ENCODE peak calls at places on chromosomes 6 and 20, in five cellular contexts. S is NCI-H345; F is NAMALWA; Z is NCI-H2029; R is activated naive CD8-positive, alpha-beta T cell treated with anti-CD3 and anti-CD28 coated beads for 36 hours. B is an unnamed sample.
A peak's percentile ranks its signal among the peaks of the same experiment; 100 is the strongest.

GRCh38 chr6:44102527-44102926 is 24.7 kb downstream of the MRPL14 start:
- DNase-seq in R (no peak), Z (no peak), S (no peak), F (no peak), B (no peak)

GRCh38 chr6:163730496-163731210 is 316.1 kb downstream of the QKI start:
- DNase-seq in R (no peak), Z (no peak), S (no peak), F (no peak), B (no peak)

GRCh38 chr6:137155830-137156229 is 17.6 kb downstream of the IL22RA2 start:
- DNase-seq in R (peak; percentile 22), F (no peak), Z (no peak), S (no peak), B (no peak)

GRCh38 chr20:49906101-49906604 is 9.2 kb downstream of the SPATA2 start:
- DNase-seq in F (no peak), R (no peak), Z (no peak), S (no peak), B (no peak)

GRCh38 chr20:43736588-43737091 is 9.8 kb upstream of the GTSF1L start:
- DNase-seq in Z (peak; percentile 43), R (peak; percentile 56), S (no peak), F (peak; percentile 57), B (no peak)

GRCh38 chr6:157528931-157529653 is 148.1 kb downstream of the ZDHHC14 start:
- DNase-seq in F (peak; percentile 24), S (no peak), Z (no peak), R (no peak), B (no peak)

GRCh38 chr20:42082611-42083010 is 464.4 kb upstream of the CHD6 start:
- DNase-seq in Z (no peak), F (no peak), S (no peak), R (no peak), B (no peak)

GRCh38 chr6:102085257-102085656 is 691.7 kb downstream of the GRIK2 start:
- DNase-seq in F (no peak), R (no peak), Z (no peak), S (no peak), B (no peak)

GRCh38 chr6:116431964-116432595 is 29.1 kb upstream of the CALHM6 start:
- DNase-seq in Z (peak; percentile 81), R (no peak), F (no peak), S (no peak), B (no peak)

GRCh38 chr6:160462551-160463109 is 114.5 kb downstream of the SLC22A3 start:
- DNase-seq in S (no peak), R (peak; percentile 59), F (no peak), Z (no peak), B (no peak)

GRCh38 chr20:2397595-2398145 is 17.0 kb downstream of the TGM6 start:
- DNase-seq in S (no peak), R (no peak), F (no peak), Z (no peak), B (no peak)

GRCh38 chr6:2429460-2429859 is 184.1 kb upstream of the GMDS start:
- DNase-seq in R (no peak), S (no peak), F (no peak), Z (no peak), B (no peak)

GRCh38 chr6:109381007-109381746 is 1.1 kb downstream of the CD164 start:
- DNase-seq in F (peak; percentile 76), Z (peak; percentile 47), S (peak; percentile 43), R (no peak), B (no peak)

GRCh38 chr20:20228351-20228750 is 139.6 kb upstream of the INSM1 start:
- DNase-seq in Z (no peak), F (no peak), R (no peak), S (no peak), B (no peak)

GRCh38 chr6:18845891-18846290 is 458.7 kb downstream of the RNF144B start:
- DNase-seq in F (no peak), R (no peak), Z (no peak), S (peak; percentile 48), B (no peak)

GRCh38 chr6:155418017-155418749 is 37.5 kb downstream of the NOX3 start:
- DNase-seq in Z (no peak), S (peak; percentile 19), R (peak; percentile 61), F (peak; percentile 75), B (no peak)

GRCh38 chr20:45432294-45432693 is 16.4 kb downstream of the PIGT start:
- DNase-seq in Z (no peak), R (no peak), S (no peak), F (peak; percentile 85), B (no peak)

GRCh38 chr6:167415441-167415961 is 90.6 kb downstream of the TTLL2 start:
- DNase-seq in Z (no peak), S (no peak), R (no peak), F (no peak), B (no peak)

GRCh38 chr6:37172991-37173572 is 3.1 kb downstream of the PIM1 start:
- DNase-seq in R (no peak), Z (no peak), F (no peak), S (no peak), B (no peak)

GRCh38 chr20:15310361-15310760 is 972.9 kb upstream of the FLRT3 start:
- DNase-seq in F (no peak), Z (no peak), R (no peak), S (no peak), B (no peak)

GRCh38 chr6:27890351-27891299 is 21.6 kb downstream of the OR2B2 start:
- DNase-seq in Z (peak; percentile 60), F (peak; percentile 97), R (peak; percentile 85), S (no peak), B (no peak)

GRCh38 chr6:148470141-148470540 is 127.5 kb downstream of the SASH1 start:
- DNase-seq in F (no peak), Z (no peak), R (no peak), S (no peak), B (no peak)

GRCh38 chr6:166436195-166437139 is 53.7 kb upstream of the MPC1 start:
- DNase-seq in S (no peak), F (no peak), R (no peak), Z (no peak), B (no peak)

B was measured in esophagus squamous epithelium.